ENCODE peak calls at places on chromosomes 5 and 9, in nine cellular contexts. O is Calu3; Y is activated effector memory CD4-positive, alpha-beta T cell treated with anti-CD3 and anti-CD28 coated beads, Interleukin-2, amount 50 U/mL, for 16 hours; V is DMS79; N is H9; T is stimulated activated CD8-positive, alpha-beta memory T cell treated with anti-CD3 and anti-CD28 coated beads, Interleukin-2, amount 100 ng/mL, for 48 hours; G is heart left ventricle; B is GM04503; A is GM03348. S is an unnamed sample.

GRCh38 chr9:115938479-115938878 is 215.1 kb upstream of the PAPPA start:
- DNase-seq in B (no peak), A (no peak), Y (no peak), N (no peak), V (no peak), T (no peak), O (no peak), G (no peak), S (no peak)

GRCh38 chr5:61182449-61182848 is 20.2 kb upstream of the SMIM15 start:
- DNase-seq in T (no peak), A (no peak), B (no peak), Y (no peak), V (no peak), O (no peak), G (no peak), N (no peak), S (no peak)

GRCh38 chr5:112475747-112476435 is 56.8 kb upstream of the EPB41L4A start:
- DNase-seq in B (no peak), O (peak), T (no peak), G (no peak), N (no peak), Y (no peak), V (no peak), A (no peak), S (no peak)

GRCh38 chr9:2181794-2182193 is 166.6 kb downstream of the SMARCA2 start:
- DNase-seq in G (no peak), A (peak), Y (no peak), T (no peak), B (no peak), O (peak), V (no peak), N (peak), S (no peak)

GRCh38 chr9:23492126-23493002 is 333.7 kb downstream of the ELAVL2 start:
- DNase-seq in A (peak), V (no peak), G (no peak), B (no peak), Y (no peak), N (peak), T (no peak), O (peak), S (no peak)

GRCh38 chr9:134307674-134308638 is 18.3 kb upstream of the RXRA start:
- DNase-seq in O (no peak), A (no peak), G (no peak), B (no peak), Y (no peak), V (no peak), T (no peak), N (no peak), S (no peak)

GRCh38 chr5:170843870-170844269 is 17.9 kb upstream of the RANBP17 start:
- DNase-seq in V (no peak), Y (no peak), O (no peak), B (no peak), T (no peak), N (no peak), A (no peak), G (no peak), S (no peak)

GRCh38 chr9:129175825-129176633 is 2.0 kb downstream of the IER5L start:
- DNase-seq in Y (peak), N (peak), O (peak), G (peak), V (peak), T (no peak), A (peak), B (peak), S (no peak)

GRCh38 chr5:164335837-164336236 is 830.4 kb downstream of the MAT2B start:
- DNase-seq in Y (no peak), G (no peak), B (no peak), T (no peak), N (no peak), V (no peak), O (no peak), A (no peak), S (no peak)

GRCh38 chr5:59055745-59056448 is 473.0 kb downstream of the RAB3C start:
- DNase-seq in A (no peak), V (no peak), O (no peak), G (no peak), T (no peak), B (no peak), Y (no peak), N (no peak), S (no peak)

GRCh38 chr5:135020111-135020895 is 13.7 kb downstream of the PITX1 start:
- DNase-seq in G (no peak), N (no peak), O (no peak), T (no peak), A (no peak), Y (peak), B (no peak), V (no peak), S (no peak)

GRCh38 chr5:144335561-144335960 is 164.9 kb downstream of the KCTD16 start:
- DNase-seq in N (no peak), T (no peak), Y (no peak), O (no peak), G (no peak), V (no peak), B (no peak), A (no peak), S (no peak)

GRCh38 chr9:93188426-93189368 is 4.8 kb downstream of the WNK2 start:
- DNase-seq in T (no peak), Y (no peak), G (no peak), N (no peak), V (no peak), B (no peak), A (no peak), O (no peak), S (no peak)

GRCh38 chr9:85020791-85021190 is 351.3 kb downstream of the NTRK2 start:
- DNase-seq in V (no peak), G (no peak), Y (no peak), A (no peak), T (no peak), B (no peak), N (no peak), O (no peak), S (no peak)

GRCh38 chr9:21153688-21154608 is 12.3 kb upstream of the IFNW1 start:
- DNase-seq in O (peak), B (no peak), V (no peak), Y (no peak), G (no peak), T (no peak), A (peak), N (peak), S (no peak)

GRCh38 chr5:97644896-97645295 is 461.8 kb upstream of the RIOK2 start:
- DNase-seq in B (no peak), V (no peak), Y (no peak), N (no peak), G (no peak), O (no peak), A (no peak), T (no peak), S (no peak)

GRCh38 chr5:142617416-142617815 is 68.5 kb downstream of the FGF1 start:
- DNase-seq in T (no peak), Y (no peak), N (no peak), A (no peak), B (no peak), V (no peak), O (no peak), G (no peak), S (no peak)

GRCh38 chr5:14932902-14933475 is 61.4 kb upstream of the ANKH start:
- DNase-seq in T (no peak), O (no peak), N (no peak), A (no peak), G (no peak), Y (no peak), B (no peak), V (no peak), S (no peak)

GRCh38 chr9:124355032-124355940 is 60.0 kb downstream of the PSMB7 start:
- DNase-seq in A (no peak), B (no peak), G (no peak), T (no peak), N (no peak), O (no peak), V (no peak), Y (peak), S (no peak)

GRCh38 chr9:128396970-128397613 is 23.6 kb upstream of the CERCAM start:
- DNase-seq in A (no peak), G (no peak), V (no peak), O (no peak), B (no peak), Y (no peak), N (peak), T (no peak), S (no peak)

GRCh38 chr9:95107976-95108375 is 209.5 kb downstream of the FANCC start:
- DNase-seq in N (no peak), O (no peak), V (no peak), Y (no peak), A (no peak), T (no peak), B (no peak), G (no peak), S (no peak)

GRCh38 chr5:76787237-76787636 is 31.6 kb upstream of the F2RL1 start:
- DNase-seq in B (no peak), G (peak), V (no peak), Y (peak), N (no peak), A (no peak), T (no peak), O (peak), S (no peak)

GRCh38 chr5:84088996-84089395 is 295.7 kb downstream of the EDIL3 start:
- DNase-seq in N (no peak), V (no peak), O (peak), T (no peak), B (no peak), A (peak), G (no peak), Y (no peak), S (no peak)

GRCh38 chr5:122286547-122286946 is 25.5 kb upstream of the SNCAIP start:
- DNase-seq in V (no peak), Y (no peak), A (no peak), O (no peak), B (no peak), T (no peak), N (peak), G (no peak), S (no peak)

GRCh38 chr9:133428579-133429215 is 6.5 kb downstream of the ADAMTS13 start:
- DNase-seq in B (no peak), A (no peak), Y (no peak), V (peak), T (no peak), N (peak), O (no peak), G (no peak), S (peak)

GRCh38 chr5:118533923-118534322 is 454.4 kb downstream of the DTWD2 start:
- DNase-seq in O (no peak), V (no peak), B (no peak), Y (no peak), G (no peak), N (no peak), T (no peak), A (no peak), S (no peak)

GRCh38 chr5:57900356-57900944 is 417.8 kb upstream of the ACTBL2 start:
- DNase-seq in A (no peak), N (no peak), O (no peak), G (no peak), Y (no peak), V (no peak), T (no peak), B (no peak), S (no peak)